ENCODE peak calls at places on chromosomes 11 and 22, in seven cellular contexts. C, X, W, D, N, R and K are unnamed samples. For H3K36me3 and H3K4me1, the result is how much of the 10 kb centered on the place peaks cover.

GRCh38 chr11:3217751-3218482 is 696 bp downstream of the MRGPRG start:
- DNase-seq in C (peak), X (peak), W (no peak), D (no peak), N (no peak), R (peak), K (no peak)

GRCh38 chr11:103893366-103893765 is 143.1 kb upstream of the DDI1 start:
- DNase-seq in C (no peak), X (no peak), W (no peak), D (peak), N (no peak), R (no peak), K (no peak)

GRCh38 chr11:125416993-125417935 is 78.8 kb downstream of the FEZ1 start:
- DNase-seq in C (peak), X (no peak), W (no peak), D (no peak), N (no peak), R (no peak), K (no peak)

GRCh38 chr11:65776710-65777141 is 4.0 kb downstream of the AP5B1 start:
- DNase-seq in C (no peak), X (no peak), W (no peak), D (no peak), N (no peak), R (peak), K (no peak)

GRCh38 chr11:34181856-34182405 is 76.5 kb downstream of the NAT10 start:
- DNase-seq in C (no peak), X (no peak), W (no peak), D (no peak), N (peak), R (no peak), K (no peak)

GRCh38 chr22:27318516-27318915 is 483.0 kb downstream of the MN1 start:
- DNase-seq in C (peak), X (no peak), W (no peak), D (peak), N (no peak), R (no peak), K (no peak)

GRCh38 chr11:120285256-120285655 is 39.8 kb upstream of the TLCD5 start:
- DNase-seq in C (no peak), X (peak), W (no peak), D (no peak), N (no peak), R (no peak), K (no peak)

GRCh38 chr11:112213753-112214152 is 12.5 kb upstream of the PTS start:
- DNase-seq in C (no peak), X (no peak), W (no peak), D (peak), N (no peak), R (no peak), K (no peak)

GRCh38 chr11:35555238-35555887 is 29.9 kb upstream of the PAMR1 start:
- DNase-seq in C (no peak), X (no peak), W (no peak), D (peak), N (no peak), R (no peak), K (no peak)

GRCh38 chr11:61844909-61845565 is 16.9 kb downstream of the FADS2 start:
- DNase-seq in C (peak), X (peak), W (no peak), D (no peak), N (no peak), R (no peak), K (no peak)

GRCh38 chr22:17772249-17772962 is 1.9 kb downstream of the BID start:
- DNase-seq in C (no peak), X (peak), W (no peak), D (peak), N (no peak), R (peak), K (no peak)

GRCh38 chr11:35419713-35420333 is 465 bp upstream of the SLC1A2 start:
- DNase-seq in C (no peak), X (peak), W (no peak), D (no peak), N (peak), R (no peak), K (no peak)

GRCh38 chr11:113278925-113279324 is 35.5 kb upstream of the TTC12 start:
- DNase-seq in C (no peak), X (no peak), W (no peak), D (no peak), N (no peak), R (no peak), K (no peak)

GRCh38 chr22:30538280-30538679 is 8.3 kb downstream of the SEC14L6 start:
- DNase-seq in C (no peak), X (no peak), W (no peak), D (peak), N (no peak), R (no peak), K (peak)

GRCh38 chr22:35430897-35431322 is 31.0 kb downstream of the MCM5 start:
- DNase-seq in C (peak), X (peak), W (peak), D (peak), N (peak), R (peak), K (peak)

GRCh38 chr11:61369372-61370348 is 7.5 kb downstream of the TMEM138 start:
- DNase-seq in C (no peak), X (no peak), W (peak), D (peak), N (peak), R (peak), K (peak)

GRCh38 chr11:126830216-126830615 is 170.4 kb downstream of the KIRREL3 start:
- DNase-seq in C (no peak), X (no peak), W (no peak), D (no peak), N (no peak), R (no peak), K (no peak)

GRCh38 chr11:69093106-69093505 is 44.4 kb downstream of the TPCN2 start:
- DNase-seq in C (no peak), X (no peak), W (no peak), D (no peak), N (no peak), R (no peak), K (no peak)

GRCh38 chr22:37808294-37808657 is 542 bp downstream of the GCAT start:
- DNase-seq in C (no peak), X (no peak), W (no peak), D (peak), N (no peak), R (no peak), K (no peak)

GRCh38 chr11:113986351-113987140 is 11.6 kb downstream of the HTR3A start:
- DNase-seq in C (no peak), X (no peak), W (no peak), D (no peak), N (no peak), R (no peak), K (no peak)

GRCh38 chr11:116665523-116665922 is 107.3 kb downstream of the BUD13 start:
- DNase-seq in C (no peak), X (no peak), W (no peak), D (no peak), N (no peak), R (no peak), K (no peak)

GRCh38 chr22:43993072-43993760 is 30.9 kb upstream of the PARVB start:
- DNase-seq in C (no peak), X (peak), W (peak), D (peak), N (peak), R (peak), K (peak)
- H3K36me3 ChIP-seq in C (under half), X (half or more), W (under half), D (half or more), N (half or more), R (under half), K (under half)

DNA sequence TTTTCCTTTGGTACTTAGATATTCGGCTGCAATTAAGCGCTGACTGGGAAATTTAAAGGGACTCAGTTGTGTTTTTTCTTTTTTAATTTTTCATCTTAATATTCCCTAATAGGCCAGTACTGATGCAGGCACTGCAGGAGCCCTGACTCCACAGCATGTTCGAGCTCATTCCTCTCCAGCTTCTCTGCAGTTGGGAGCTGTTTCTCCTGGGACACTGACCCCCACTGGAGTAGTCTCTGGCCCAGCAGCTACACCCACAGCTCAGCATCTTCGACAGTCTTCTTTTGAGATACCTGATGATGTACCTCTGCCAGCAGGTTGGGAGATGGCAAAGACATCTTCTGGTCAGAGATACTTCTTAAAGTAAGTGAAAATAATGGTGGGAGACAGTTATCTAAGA is 3.8 kb downstream of the YAP1 start:
- DNase-seq in C (no peak), X (no peak), W (no peak), D (peak), N (no peak), R (no peak), K (peak)
- H3K27ac ChIP-seq in C (no peak), X (no peak), W (no peak), D (peak), N (peak), R (no peak), K (no peak)

DNA sequence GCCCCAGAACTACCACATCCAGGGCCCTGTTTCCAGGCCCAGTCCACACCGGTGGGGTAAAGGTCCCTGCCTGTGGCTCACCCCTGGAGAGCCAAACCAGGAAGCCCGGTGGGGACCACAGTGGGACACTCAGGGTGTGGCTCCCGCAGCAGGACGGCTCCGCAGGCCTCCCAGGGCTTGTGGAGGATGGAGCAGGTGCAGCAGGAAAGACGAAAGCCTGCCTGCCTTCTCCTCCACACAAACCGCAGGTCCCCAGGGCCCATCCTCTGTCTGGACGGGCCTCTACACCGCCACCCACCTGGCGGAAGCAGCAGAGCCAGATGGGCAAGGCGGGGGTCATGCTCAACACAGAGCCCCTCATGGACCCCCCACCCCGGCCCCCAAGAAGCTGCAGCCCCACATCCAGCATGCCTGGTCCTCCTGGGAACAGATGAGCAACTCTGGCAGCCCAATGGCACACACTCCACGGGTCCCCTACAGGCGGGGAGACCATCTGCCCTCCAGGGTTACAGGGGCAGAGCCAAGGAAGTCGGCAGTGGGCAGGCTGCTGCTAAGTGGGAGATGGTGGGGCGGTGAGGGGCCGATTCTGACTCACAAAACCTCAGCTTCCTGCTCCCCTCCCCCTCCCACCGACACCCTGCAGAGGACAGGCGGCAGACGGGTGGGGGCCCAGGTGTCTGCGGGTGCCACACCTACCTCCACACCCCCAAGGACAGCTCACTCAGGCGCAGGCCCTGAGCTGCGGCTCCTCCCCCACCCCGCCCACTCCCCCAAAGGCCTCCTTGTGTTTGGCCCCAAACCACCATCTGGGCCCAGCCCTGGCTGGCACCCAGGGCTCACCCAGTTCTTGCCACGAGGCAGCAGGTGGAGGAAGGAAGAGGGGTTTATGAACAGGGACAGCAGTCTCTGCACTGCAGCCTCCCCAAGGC is 5.2 kb downstream of the SBF1 start:
- DNase-seq in C (no peak), X (no peak), W (peak), D (peak), N (peak), R (peak), K (peak)
- H3K4me1 ChIP-seq in C (under half), X (under half), W (under half), D (under half), N (half or more), R (half or more), K (under half)

DNA sequence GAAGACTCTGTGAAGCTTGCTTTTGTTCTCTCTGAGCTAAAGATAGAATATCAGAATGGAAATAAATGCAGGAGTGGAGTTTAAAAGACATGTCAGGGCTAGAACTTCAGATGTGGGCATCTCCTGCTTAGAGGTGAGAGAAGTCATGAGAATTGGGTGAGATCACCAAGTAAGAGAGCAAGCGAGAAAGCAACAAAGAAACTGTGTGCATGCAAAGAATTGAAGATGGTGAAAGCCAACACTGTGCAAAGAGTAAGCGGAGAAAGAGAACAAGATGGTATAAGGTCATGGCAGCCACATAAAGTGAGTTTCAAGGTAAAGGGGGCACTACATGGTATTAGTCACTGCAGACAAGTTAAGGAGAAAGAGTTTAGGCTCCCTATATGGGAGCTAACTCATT is 57.3 kb upstream of the SCUBE2 start:
- DNase-seq in C (no peak), X (no peak), W (no peak), D (no peak), N (no peak), R (no peak), K (no peak)
- H3K36me3 ChIP-seq in C (under half), X (half or more), W (under half), D (half or more), N (half or more), R (half or more), K (under half)

GRCh38 chr22:42281284-42281683 is 10.8 kb upstream of the TCF20 start:
- DNase-seq in C (peak), X (no peak), W (no peak), D (no peak), N (peak), R (peak), K (no peak)
- H3K27ac ChIP-seq in C (no peak), X (no peak), W (no peak), D (no peak), N (no peak), R (no peak), K (no peak)

DNA sequence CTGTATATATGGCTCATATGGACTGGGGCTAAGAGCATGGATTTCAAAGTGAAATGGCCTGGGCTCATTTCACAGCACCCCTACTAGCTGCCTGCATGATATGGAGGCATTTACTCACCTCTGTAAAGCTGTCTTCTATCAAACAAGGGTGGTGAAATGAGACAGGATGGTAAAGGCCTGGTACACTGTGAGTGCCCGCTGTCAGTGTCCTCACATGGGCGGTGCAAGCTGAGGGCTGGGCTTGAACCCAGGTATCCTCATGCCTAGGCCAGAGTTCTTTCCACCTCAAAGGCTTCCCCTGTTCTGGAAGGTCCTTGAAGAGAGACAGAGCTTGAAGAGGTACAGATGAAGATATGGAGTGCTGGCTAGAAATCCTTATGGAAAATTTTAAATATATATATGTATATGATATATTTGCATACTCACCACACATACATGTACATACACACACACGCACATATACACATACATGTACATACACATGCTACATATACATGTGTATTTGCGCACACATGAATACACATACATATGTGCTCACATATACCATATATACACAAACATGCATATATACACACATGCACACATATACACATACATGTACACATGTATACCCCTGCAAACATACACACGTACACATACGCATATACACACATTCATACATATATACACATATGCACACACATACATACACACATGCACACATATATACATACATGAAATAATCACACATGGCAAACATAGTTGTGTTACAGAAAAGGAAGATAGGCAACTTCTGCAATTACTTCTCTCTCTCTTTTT is 44.7 kb downstream of the MICAL2 start:
- DNase-seq in C (no peak), X (no peak), W (no peak), D (no peak), N (no peak), R (no peak), K (no peak)
- H3K4me1 ChIP-seq in C (under half), X (under half), W (under half), D (under half), N (under half), R (under half), K (half or more)

GRCh38 chr22:50434849-50435700 is 39.8 kb downstream of the SBF1 start:
- DNase-seq in C (no peak), X (no peak), W (no peak), D (no peak), N (peak), R (no peak), K (no peak)
- H3K36me3 ChIP-seq in C (under half), X (under half), W (under half), D (half or more), N (half or more), R (half or more), K (under half)

GRCh38 chr22:24694971-24695928 is 79.3 kb downstream of the PIWIL3 start:
- DNase-seq in C (peak), X (no peak), W (no peak), D (no peak), N (no peak), R (no peak), K (no peak)
- H3K27ac ChIP-seq in C (no peak), X (no peak), W (no peak), D (peak), N (no peak), R (no peak), K (no peak)